ENCODE peak calls at places on chromosome 19, in nine cellular contexts. H, G, J, R, T, U, Q, L and F are unnamed samples.
A peak's percentile ranks its signal among the peaks of the same experiment; 100 is the strongest.

GRCh38 chr19:39765091-39766076 is 13.3 kb upstream of the LEUTX start:
- DNase-seq in H (peak; percentile 38), G (peak; percentile 24), J (peak; percentile 64), R (peak; percentile 9), T (peak; percentile 35), U (no peak), Q (no peak), L (peak; percentile 22), F (peak; percentile 43)

GRCh38 chr19:8731428-8732169 is 10.2 kb downstream of the OR2Z1 start:
- DNase-seq in H (no peak), G (no peak), J (no peak), R (no peak), T (no peak), U (no peak), Q (no peak), L (no peak), F (no peak)

GRCh38 chr19:1893791-1894190 is 8.5 kb upstream of the ABHD17A start:
- DNase-seq in H (no peak), G (no peak), J (no peak), R (no peak), T (no peak), U (no peak), Q (no peak), L (no peak), F (no peak)

GRCh38 chr19:2477732-2478191 is 1.8 kb downstream of the GADD45B start:
- DNase-seq in H (peak; percentile 42), G (no peak), J (no peak), R (peak; percentile 30), T (no peak), U (no peak), Q (peak; percentile 45), L (peak; percentile 49), F (no peak)

GRCh38 chr19:38142176-38143035 is 81.6 kb downstream of the DPF1 start:
- DNase-seq in H (peak; percentile 46), G (peak; percentile 57), J (peak; percentile 37), R (peak; percentile 5), T (peak; percentile 20), U (no peak), Q (peak; percentile 22), L (peak; percentile 64), F (peak; percentile 57)

GRCh38 chr19:13302521-13303270 is 152.5 kb downstream of the IER2 start:
- DNase-seq in H (no peak), G (no peak), J (no peak), R (no peak), T (no peak), U (no peak), Q (no peak), L (no peak), F (no peak)

GRCh38 chr19:28051047-28051446 is 1161.9 kb downstream of the UQCRFS1 start:
- DNase-seq in H (no peak), G (no peak), J (no peak), R (no peak), T (peak; percentile 30), U (no peak), Q (no peak), L (no peak), F (no peak)

GRCh38 chr19:10113592-10113963 is 2.1 kb downstream of the P2RY11 start:
- DNase-seq in H (no peak), G (no peak), J (peak; percentile 33), R (peak; percentile 53), T (no peak), U (no peak), Q (no peak), L (no peak), F (no peak)

GRCh38 chr19:7471696-7472620 is 16.9 kb downstream of the PEX11G start:
- DNase-seq in H (peak; percentile 40), G (no peak), J (no peak), R (no peak), T (no peak), U (no peak), Q (no peak), L (no peak), F (no peak)

GRCh38 chr19:54325194-54325621 is 12.2 kb upstream of the LILRA5 start:
- DNase-seq in H (peak; percentile 14), G (peak; percentile 1), J (peak; percentile 64), R (peak; percentile 61), T (peak; percentile 25), U (peak; percentile 23), Q (no peak), L (no peak), F (peak; percentile 9)

GRCh38 chr19:43984687-43985000 is 656 bp downstream of the ZNF155 start:
- DNase-seq in H (no peak), G (no peak), J (peak; percentile 17), R (no peak), T (no peak), U (no peak), Q (no peak), L (peak; percentile 24), F (no peak)

GRCh38 chr19:18009412-18010066 is 1.6 kb downstream of the ARRDC2 start:
- DNase-seq in H (no peak), G (no peak), J (peak; percentile 55), R (no peak), T (no peak), U (no peak), Q (no peak), L (no peak), F (no peak)

GRCh38 chr19:29823581-29824330 is 12.0 kb downstream of the CCNE1 start:
- DNase-seq in H (no peak), G (no peak), J (no peak), R (no peak), T (no peak), U (no peak), Q (no peak), L (no peak), F (no peak)

GRCh38 chr19:954672-955494 is 29.0 kb downstream of the ARID3A start:
- DNase-seq in H (peak; percentile 42), G (no peak), J (no peak), R (no peak), T (no peak), U (no peak), Q (no peak), L (no peak), F (no peak)

GRCh38 chr19:30060872-30061556 is 119.0 kb downstream of the URI1 start:
- DNase-seq in H (no peak), G (no peak), J (no peak), R (no peak), T (no peak), U (no peak), Q (no peak), L (no peak), F (no peak)

GRCh38 chr19:17953316-17953801 is 13.5 kb upstream of the KCNN1 start:
- DNase-seq in H (no peak), G (no peak), J (no peak), R (no peak), T (no peak), U (no peak), Q (no peak), L (no peak), F (no peak)

GRCh38 chr19:42386974-42387707 is 3.0 kb downstream of the CNFN start:
- DNase-seq in H (peak; percentile 40), G (peak; percentile 59), J (peak; percentile 70), R (peak; percentile 61), T (no peak), U (peak; percentile 55), Q (peak; percentile 86), L (peak; percentile 55), F (no peak)

GRCh38 chr19:17205237-17206140 is 9.7 kb upstream of the USE1 start:
- DNase-seq in H (peak; percentile 56), G (peak; percentile 29), J (peak; percentile 70), R (peak; percentile 35), T (no peak), U (peak; percentile 57), Q (peak; percentile 48), L (peak; percentile 37), F (peak; percentile 58)

GRCh38 chr19:14840206-14840605 is 5.2 kb upstream of the OR7A5 start:
- DNase-seq in H (no peak), G (no peak), J (no peak), R (no peak), T (no peak), U (no peak), Q (no peak), L (no peak), F (no peak)